ENCODE peak calls at places on chromosomes 2 and 18, in four cellular contexts. One of them, this sample, is unnamed. For H3K4me1, the result is how much of the 10 kb centered on the place peaks cover.

GRCh38 chr2:164890533-164890932 is 48.9 kb upstream of the COBLL1 start:
- DNase-seq in upper lobe of right lung: no peak
- DNase-seq in PC-9: no peak
- DNase-seq in neural progenitor cell: no peak
- DNase-seq in this sample: no peak

GRCh38 chr2:98909381-98910211 is 26.4 kb downstream of the CRACDL start:
- DNase-seq in neural progenitor cell: peak
- DNase-seq in PC-9: peak
- DNase-seq in upper lobe of right lung: peak
- DNase-seq in this sample: peak

GRCh38 chr18:2171840-2172625 is 399.3 kb downstream of the METTL4 start:
- DNase-seq in upper lobe of right lung: no peak
- DNase-seq in neural progenitor cell: no peak
- DNase-seq in PC-9: peak
- DNase-seq in this sample: no peak

GRCh38 chr2:96929245-96929925 is 57.0 kb downstream of the FAM178B start:
- DNase-seq in PC-9: no peak
- DNase-seq in upper lobe of right lung: no peak
- DNase-seq in neural progenitor cell: no peak
- DNase-seq in this sample: no peak

GRCh38 chr18:73409242-73409641 is 541.5 kb upstream of the NETO1 start:
- DNase-seq in upper lobe of right lung: no peak
- DNase-seq in neural progenitor cell: no peak
- DNase-seq in PC-9: no peak
- DNase-seq in this sample: no peak

GRCh38 chr2:131201098-131201497 is 8.2 kb upstream of the POTEE start:
- DNase-seq in PC-9: no peak
- DNase-seq in upper lobe of right lung: no peak
- DNase-seq in neural progenitor cell: no peak
- DNase-seq in this sample: no peak

GRCh38 chr2:229313591-229313990 is 42.5 kb upstream of the PID1 start:
- DNase-seq in upper lobe of right lung: no peak
- DNase-seq in neural progenitor cell: no peak
- DNase-seq in PC-9: no peak
- DNase-seq in this sample: no peak

GRCh38 chr18:30352551-30353168 is 689.9 kb downstream of the DSC3 start:
- DNase-seq in upper lobe of right lung: no peak
- DNase-seq in PC-9: no peak
- DNase-seq in neural progenitor cell: no peak
- DNase-seq in this sample: peak

GRCh38 chr2:224101820-224102630 is 62.9 kb upstream of the SERPINE2 start:
- DNase-seq in upper lobe of right lung: no peak
- DNase-seq in PC-9: peak
- DNase-seq in neural progenitor cell: no peak
- DNase-seq in this sample: no peak

GRCh38 chr2:12484536-12485115 is 232.1 kb upstream of the TRIB2 start:
- DNase-seq in PC-9: no peak
- DNase-seq in neural progenitor cell: no peak
- DNase-seq in upper lobe of right lung: no peak
- DNase-seq in this sample: no peak

GRCh38 chr2:145815933-145816332 is 1296.0 kb upstream of the ZEB2 start:
- DNase-seq in PC-9: no peak
- DNase-seq in neural progenitor cell: no peak
- DNase-seq in upper lobe of right lung: no peak
- DNase-seq in this sample: no peak

GRCh38 chr2:55489467-55490062 is 30.0 kb upstream of the CFAP36 start:
- DNase-seq in PC-9: peak
- DNase-seq in neural progenitor cell: no peak
- DNase-seq in upper lobe of right lung: no peak
- DNase-seq in this sample: no peak

GRCh38 chr2:113894156-113894743 is 4.4 kb downstream of the ACTR3 start:
- DNase-seq in upper lobe of right lung: no peak
- DNase-seq in neural progenitor cell: no peak
- DNase-seq in PC-9: peak
- DNase-seq in this sample: no peak

GRCh38 chr2:83584674-83585073 is 874.4 kb downstream of the SUCLG1 start:
- DNase-seq in neural progenitor cell: peak
- DNase-seq in upper lobe of right lung: no peak
- DNase-seq in PC-9: no peak
- DNase-seq in this sample: no peak

GRCh38 chr2:190860985-190861721 is 19.5 kb upstream of the GLS start:
- DNase-seq in upper lobe of right lung: no peak
- DNase-seq in PC-9: peak
- DNase-seq in neural progenitor cell: peak
- DNase-seq in this sample: no peak

GRCh38 chr2:216696751-216697560 is 1.6 kb upstream of the IGFBP5 start:
- DNase-seq in PC-9: no peak
- DNase-seq in upper lobe of right lung: no peak
- DNase-seq in neural progenitor cell: peak
- DNase-seq in this sample: no peak

GRCh38 chr2:17122887-17123501 is 395.2 kb downstream of the RAD51AP2 start:
- DNase-seq in PC-9: no peak
- DNase-seq in neural progenitor cell: no peak
- DNase-seq in upper lobe of right lung: no peak
- DNase-seq in this sample: no peak

GRCh38 chr18:24231773-24232735 is 93.2 kb downstream of the CABYR start:
- DNase-seq in neural progenitor cell: no peak
- DNase-seq in upper lobe of right lung: no peak
- DNase-seq in PC-9: no peak
- DNase-seq in this sample: no peak

GRCh38 chr2:95388091-95388692 is 14.3 kb upstream of the FAHD2A start:
- DNase-seq in PC-9: no peak
- DNase-seq in upper lobe of right lung: peak
- DNase-seq in neural progenitor cell: no peak
- DNase-seq in this sample: no peak

GRCh38 chr2:148279216-148279615 is 258.3 kb downstream of the MBD5 start:
- DNase-seq in upper lobe of right lung: no peak
- DNase-seq in PC-9: no peak
- DNase-seq in neural progenitor cell: no peak
- DNase-seq in this sample: no peak

GRCh38 chr2:48045613-48046012 is 139.3 kb upstream of the FBXO11 start:
- DNase-seq in PC-9: no peak
- DNase-seq in upper lobe of right lung: no peak
- DNase-seq in neural progenitor cell: no peak
- DNase-seq in this sample: no peak

GRCh38 chr18:11324510-11324909 is 175.1 kb upstream of the PIEZO2 start:
- DNase-seq in neural progenitor cell: no peak
- DNase-seq in PC-9: no peak
- DNase-seq in upper lobe of right lung: no peak
- DNase-seq in this sample: no peak
- H3K4me1 ChIP-seq in neural progenitor cell: under half
- H3K4me1 ChIP-seq in PC-9: under half
- H3K4me1 ChIP-seq in upper lobe of right lung: under half
- H3K4me1 ChIP-seq in this sample: under half

GRCh38 chr2:219243291-219243761 is 1.9 kb downstream of the GLB1L start:
- DNase-seq in neural progenitor cell: no peak
- DNase-seq in PC-9: no peak
- DNase-seq in upper lobe of right lung: peak
- DNase-seq in this sample: no peak
- H3K4me3 ChIP-seq in neural progenitor cell: no peak
- H3K4me3 ChIP-seq in PC-9: no peak
- H3K4me3 ChIP-seq in upper lobe of right lung: peak
- H3K4me3 ChIP-seq in this sample: no peak

GRCh38 chr2:202635441-202636296 is 900 bp downstream of the FAM117B start:
- DNase-seq in PC-9: peak
- DNase-seq in upper lobe of right lung: peak
- DNase-seq in neural progenitor cell: peak
- DNase-seq in this sample: peak
- H3K27ac ChIP-seq in PC-9: peak
- H3K27ac ChIP-seq in upper lobe of right lung: peak
- H3K27ac ChIP-seq in neural progenitor cell: no peak
- H3K27ac ChIP-seq in this sample: peak

GRCh38 chr2:178514664-178515063 is 34.4 kb downstream of the PLEKHA3 start:
- DNase-seq in neural progenitor cell: no peak
- DNase-seq in PC-9: peak
- DNase-seq in upper lobe of right lung: no peak
- DNase-seq in this sample: no peak

GRCh38 chr2:178510388-178510787 is 30.1 kb downstream of the PLEKHA3 start:
- DNase-seq in PC-9: no peak
- DNase-seq in upper lobe of right lung: no peak
- DNase-seq in neural progenitor cell: no peak
- DNase-seq in this sample: no peak

GRCh38 chr2:178513876-178514275 is 33.6 kb downstream of the PLEKHA3 start:
- DNase-seq in neural progenitor cell: no peak
- DNase-seq in upper lobe of right lung: no peak
- DNase-seq in PC-9: no peak
- DNase-seq in this sample: no peak

GRCh38 chr2:178508646-178509045 is 28.4 kb downstream of the PLEKHA3 start:
- DNase-seq in neural progenitor cell: no peak
- DNase-seq in PC-9: no peak
- DNase-seq in upper lobe of right lung: no peak
- DNase-seq in this sample: no peak

GRCh38 chr2:178512491-178512890 is 32.2 kb downstream of the PLEKHA3 start:
- DNase-seq in upper lobe of right lung: no peak
- DNase-seq in PC-9: no peak
- DNase-seq in neural progenitor cell: peak
- DNase-seq in this sample: no peak
- H3K4me1 ChIP-seq in upper lobe of right lung: under half
- H3K4me1 ChIP-seq in PC-9: under half
- H3K4me1 ChIP-seq in neural progenitor cell: under half
- H3K4me1 ChIP-seq in this sample: under half

DNA sequence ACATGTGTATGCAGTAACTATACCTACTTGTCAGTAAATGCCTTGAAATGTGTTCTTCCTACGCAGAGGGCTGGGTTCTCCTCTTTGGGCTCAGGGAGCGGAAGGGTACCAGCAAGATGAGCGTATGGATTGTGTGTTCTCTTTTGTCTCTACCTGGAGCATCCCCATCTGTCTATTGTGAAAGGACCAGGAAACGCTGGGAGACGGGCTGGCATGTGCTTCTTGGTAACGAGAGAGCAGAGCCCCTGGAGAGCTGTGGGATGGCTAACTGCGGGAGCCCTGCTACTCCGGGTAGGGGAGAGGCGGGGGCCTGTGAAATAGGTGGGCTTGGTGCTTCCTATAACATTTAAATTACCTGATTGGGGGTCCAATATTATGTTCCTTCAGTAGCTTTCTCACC is 80.9 kb downstream of the BCL2 start:
- DNase-seq in neural progenitor cell: peak
- DNase-seq in upper lobe of right lung: no peak
- DNase-seq in PC-9: no peak
- DNase-seq in this sample: no peak
- H3K4me3 ChIP-seq in neural progenitor cell: no peak
- H3K4me3 ChIP-seq in upper lobe of right lung: no peak
- H3K4me3 ChIP-seq in PC-9: peak
- H3K4me3 ChIP-seq in this sample: no peak